ENCODE peak calls at places on chromosome 18, in ten cellular contexts. One of them, this sample, is unnamed. For H3K9me3 and H3K27me3, the result is how much of the 10 kb centered on the place peaks cover.

GRCh38 chr18:48348739-48349138 is 60.4 kb downstream of the ZBTB7C start:
- DNase-seq in CD4-positive, CD25-positive, alpha-beta regulatory T cell: no peak
- DNase-seq in heart left ventricle: no peak
- DNase-seq in osteoblast: no peak
- DNase-seq in esophagus squamous epithelium: no peak
- DNase-seq in fibroblast of lung: no peak
- DNase-seq in WERI-Rb-1: peak
- DNase-seq in gastrocnemius medialis: no peak
- DNase-seq in CD4-positive, alpha-beta T cell: no peak
- DNase-seq in pancreas: no peak
- DNase-seq in this sample: no peak

GRCh38 chr18:21277578-21277977 is 35.5 kb downstream of the GREB1L start:
- DNase-seq in CD4-positive, CD25-positive, alpha-beta regulatory T cell: no peak
- DNase-seq in heart left ventricle: peak
- DNase-seq in osteoblast: no peak
- DNase-seq in esophagus squamous epithelium: no peak
- DNase-seq in fibroblast of lung: no peak
- DNase-seq in WERI-Rb-1: no peak
- DNase-seq in gastrocnemius medialis: no peak
- DNase-seq in CD4-positive, alpha-beta T cell: no peak
- DNase-seq in pancreas: no peak
- DNase-seq in this sample: no peak

GRCh38 chr18:13217971-13218375 is 587 bp upstream of the LDLRAD4 start:
- DNase-seq in CD4-positive, CD25-positive, alpha-beta regulatory T cell: no peak
- DNase-seq in heart left ventricle: peak
- DNase-seq in osteoblast: no peak
- DNase-seq in esophagus squamous epithelium: no peak
- DNase-seq in fibroblast of lung: peak
- DNase-seq in WERI-Rb-1: peak
- DNase-seq in gastrocnemius medialis: no peak
- DNase-seq in CD4-positive, alpha-beta T cell: no peak
- DNase-seq in pancreas: no peak
- DNase-seq in this sample: no peak

GRCh38 chr18:77013777-77014525 is 118.6 kb downstream of the MBP start:
- DNase-seq in CD4-positive, CD25-positive, alpha-beta regulatory T cell: no peak
- DNase-seq in heart left ventricle: peak
- DNase-seq in osteoblast: no peak
- DNase-seq in esophagus squamous epithelium: no peak
- DNase-seq in fibroblast of lung: no peak
- DNase-seq in WERI-Rb-1: no peak
- DNase-seq in gastrocnemius medialis: peak
- DNase-seq in CD4-positive, alpha-beta T cell: no peak
- DNase-seq in pancreas: no peak
- DNase-seq in this sample: no peak

GRCh38 chr18:32049393-32050161 is 31.0 kb downstream of the RNF125 start:
- DNase-seq in CD4-positive, CD25-positive, alpha-beta regulatory T cell: no peak
- DNase-seq in heart left ventricle: peak
- DNase-seq in osteoblast: no peak
- DNase-seq in esophagus squamous epithelium: no peak
- DNase-seq in fibroblast of lung: peak
- DNase-seq in WERI-Rb-1: no peak
- DNase-seq in gastrocnemius medialis: peak
- DNase-seq in CD4-positive, alpha-beta T cell: peak
- DNase-seq in pancreas: peak
- DNase-seq in this sample: no peak

GRCh38 chr18:36188912-36189311 is 1.6 kb downstream of the MOCOS start:
- DNase-seq in CD4-positive, CD25-positive, alpha-beta regulatory T cell: no peak
- DNase-seq in heart left ventricle: no peak
- DNase-seq in osteoblast: no peak
- DNase-seq in esophagus squamous epithelium: no peak
- DNase-seq in fibroblast of lung: no peak
- DNase-seq in WERI-Rb-1: no peak
- DNase-seq in gastrocnemius medialis: no peak
- DNase-seq in CD4-positive, alpha-beta T cell: no peak
- DNase-seq in pancreas: no peak
- DNase-seq in this sample: no peak

GRCh38 chr18:30245756-30246515 is 796.6 kb downstream of the DSC3 start:
- DNase-seq in CD4-positive, CD25-positive, alpha-beta regulatory T cell: no peak
- DNase-seq in heart left ventricle: no peak
- DNase-seq in osteoblast: no peak
- DNase-seq in esophagus squamous epithelium: no peak
- DNase-seq in fibroblast of lung: peak
- DNase-seq in WERI-Rb-1: no peak
- DNase-seq in gastrocnemius medialis: no peak
- DNase-seq in CD4-positive, alpha-beta T cell: no peak
- DNase-seq in pancreas: no peak
- DNase-seq in this sample: no peak

GRCh38 chr18:47756364-47757016 is 174.0 kb downstream of the SMAD2 start:
- DNase-seq in CD4-positive, CD25-positive, alpha-beta regulatory T cell: no peak
- DNase-seq in heart left ventricle: peak
- DNase-seq in osteoblast: peak
- DNase-seq in esophagus squamous epithelium: no peak
- DNase-seq in fibroblast of lung: peak
- DNase-seq in WERI-Rb-1: peak
- DNase-seq in gastrocnemius medialis: peak
- DNase-seq in CD4-positive, alpha-beta T cell: no peak
- DNase-seq in pancreas: peak
- DNase-seq in this sample: peak

GRCh38 chr18:13356032-13356431 is 137.5 kb downstream of the LDLRAD4 start:
- DNase-seq in CD4-positive, CD25-positive, alpha-beta regulatory T cell: no peak
- DNase-seq in heart left ventricle: peak
- DNase-seq in osteoblast: no peak
- DNase-seq in esophagus squamous epithelium: no peak
- DNase-seq in fibroblast of lung: no peak
- DNase-seq in WERI-Rb-1: no peak
- DNase-seq in gastrocnemius medialis: no peak
- DNase-seq in CD4-positive, alpha-beta T cell: no peak
- DNase-seq in pancreas: no peak
- DNase-seq in this sample: no peak

GRCh38 chr18:32383040-32383819 is 87.5 kb downstream of the GAREM1 start:
- DNase-seq in CD4-positive, CD25-positive, alpha-beta regulatory T cell: no peak
- DNase-seq in heart left ventricle: no peak
- DNase-seq in osteoblast: peak
- DNase-seq in esophagus squamous epithelium: no peak
- DNase-seq in fibroblast of lung: peak
- DNase-seq in WERI-Rb-1: no peak
- DNase-seq in gastrocnemius medialis: no peak
- DNase-seq in CD4-positive, alpha-beta T cell: no peak
- DNase-seq in pancreas: no peak
- DNase-seq in this sample: no peak

GRCh38 chr18:27136208-27136535 is 48.9 kb downstream of the CHST9 start:
- DNase-seq in CD4-positive, CD25-positive, alpha-beta regulatory T cell: no peak
- DNase-seq in heart left ventricle: no peak
- DNase-seq in osteoblast: no peak
- DNase-seq in esophagus squamous epithelium: no peak
- DNase-seq in fibroblast of lung: peak
- DNase-seq in WERI-Rb-1: no peak
- DNase-seq in gastrocnemius medialis: no peak
- DNase-seq in CD4-positive, alpha-beta T cell: no peak
- DNase-seq in pancreas: peak
- DNase-seq in this sample: no peak

GRCh38 chr18:69845588-69846506 is 101.8 kb downstream of the CD226 start:
- DNase-seq in CD4-positive, CD25-positive, alpha-beta regulatory T cell: no peak
- DNase-seq in heart left ventricle: no peak
- DNase-seq in osteoblast: no peak
- DNase-seq in esophagus squamous epithelium: no peak
- DNase-seq in fibroblast of lung: peak
- DNase-seq in WERI-Rb-1: no peak
- DNase-seq in gastrocnemius medialis: no peak
- DNase-seq in CD4-positive, alpha-beta T cell: no peak
- DNase-seq in pancreas: no peak
- DNase-seq in this sample: no peak

GRCh38 chr18:78630981-78631510 is 348.6 kb upstream of the SALL3 start:
- DNase-seq in CD4-positive, CD25-positive, alpha-beta regulatory T cell: no peak
- DNase-seq in heart left ventricle: no peak
- DNase-seq in osteoblast: no peak
- DNase-seq in esophagus squamous epithelium: no peak
- DNase-seq in fibroblast of lung: no peak
- DNase-seq in WERI-Rb-1: peak
- DNase-seq in gastrocnemius medialis: no peak
- DNase-seq in CD4-positive, alpha-beta T cell: no peak
- DNase-seq in pancreas: no peak
- DNase-seq in this sample: no peak

GRCh38 chr18:78634061-78634696 is 345.4 kb upstream of the SALL3 start:
- DNase-seq in CD4-positive, CD25-positive, alpha-beta regulatory T cell: no peak
- DNase-seq in heart left ventricle: no peak
- DNase-seq in osteoblast: no peak
- DNase-seq in esophagus squamous epithelium: no peak
- DNase-seq in fibroblast of lung: no peak
- DNase-seq in WERI-Rb-1: peak
- DNase-seq in gastrocnemius medialis: no peak
- DNase-seq in CD4-positive, alpha-beta T cell: no peak
- DNase-seq in pancreas: no peak
- DNase-seq in this sample: no peak

GRCh38 chr18:78629426-78629825 is 350.2 kb upstream of the SALL3 start:
- DNase-seq in CD4-positive, CD25-positive, alpha-beta regulatory T cell: no peak
- DNase-seq in heart left ventricle: no peak
- DNase-seq in osteoblast: no peak
- DNase-seq in esophagus squamous epithelium: no peak
- DNase-seq in fibroblast of lung: no peak
- DNase-seq in WERI-Rb-1: peak
- DNase-seq in gastrocnemius medialis: no peak
- DNase-seq in CD4-positive, alpha-beta T cell: no peak
- DNase-seq in pancreas: no peak
- DNase-seq in this sample: no peak

GRCh38 chr18:78630356-78630755 is 349.3 kb upstream of the SALL3 start:
- DNase-seq in CD4-positive, CD25-positive, alpha-beta regulatory T cell: no peak
- DNase-seq in heart left ventricle: no peak
- DNase-seq in osteoblast: no peak
- DNase-seq in esophagus squamous epithelium: no peak
- DNase-seq in fibroblast of lung: no peak
- DNase-seq in WERI-Rb-1: peak
- DNase-seq in gastrocnemius medialis: no peak
- DNase-seq in CD4-positive, alpha-beta T cell: no peak
- DNase-seq in pancreas: no peak
- DNase-seq in this sample: no peak

DNA sequence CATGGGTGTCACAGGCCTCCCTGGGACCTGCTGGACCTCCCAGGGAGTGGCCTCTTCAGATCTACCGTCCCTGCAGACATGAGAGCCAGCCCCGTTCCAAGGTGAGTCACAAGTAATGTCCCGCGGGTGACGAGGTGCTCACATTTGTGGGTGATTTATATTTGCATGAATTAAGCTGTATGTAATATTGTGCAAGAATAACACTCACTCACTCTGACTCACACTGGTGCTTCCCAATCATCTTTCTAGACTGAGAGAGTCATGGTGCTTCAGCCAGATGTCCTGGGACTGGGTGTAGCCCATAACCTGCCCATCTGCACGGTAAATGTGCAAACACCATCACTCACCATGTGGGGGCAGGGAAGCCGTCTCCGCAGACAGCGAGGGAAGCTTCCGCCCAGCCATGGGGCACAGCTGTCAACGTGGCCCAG is 347.5 kb upstream of the SALL3 start:
- DNase-seq in CD4-positive, CD25-positive, alpha-beta regulatory T cell: no peak
- DNase-seq in heart left ventricle: no peak
- DNase-seq in osteoblast: no peak
- DNase-seq in esophagus squamous epithelium: no peak
- DNase-seq in fibroblast of lung: peak
- DNase-seq in WERI-Rb-1: peak
- DNase-seq in gastrocnemius medialis: no peak
- DNase-seq in CD4-positive, alpha-beta T cell: no peak
- DNase-seq in pancreas: no peak
- DNase-seq in this sample: no peak
- H3K9me3 ChIP-seq in CD4-positive, CD25-positive, alpha-beta regulatory T cell: under half
- H3K9me3 ChIP-seq in heart left ventricle: under half
- H3K9me3 ChIP-seq in osteoblast: under half
- H3K9me3 ChIP-seq in esophagus squamous epithelium: under half
- H3K9me3 ChIP-seq in fibroblast of lung: under half
- H3K9me3 ChIP-seq in WERI-Rb-1: under half
- H3K9me3 ChIP-seq in gastrocnemius medialis: under half
- H3K9me3 ChIP-seq in CD4-positive, alpha-beta T cell: under half
- H3K9me3 ChIP-seq in pancreas: under half
- H3K9me3 ChIP-seq in this sample: under half

DNA sequence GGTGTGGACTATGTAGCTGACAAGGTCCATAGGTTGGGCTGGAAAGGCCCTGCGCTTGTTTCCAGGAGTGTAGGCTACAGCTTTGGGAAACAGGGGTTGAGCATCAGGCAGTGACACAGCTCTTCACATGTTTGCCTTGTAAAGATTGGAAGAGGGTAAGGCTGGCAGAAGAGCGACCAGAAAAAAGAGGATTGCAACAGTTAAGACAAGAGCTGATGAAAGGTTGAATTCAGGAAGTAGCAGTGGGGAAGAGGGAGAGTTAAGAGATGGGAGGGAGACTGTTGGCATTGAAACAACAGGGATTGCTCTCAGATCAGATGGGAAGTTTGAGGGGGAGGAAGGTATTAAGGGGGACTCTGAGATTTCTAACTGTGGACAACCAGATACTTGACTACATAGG is 97.0 kb downstream of the CTAGE1 start:
- DNase-seq in CD4-positive, CD25-positive, alpha-beta regulatory T cell: no peak
- DNase-seq in heart left ventricle: no peak
- DNase-seq in osteoblast: no peak
- DNase-seq in esophagus squamous epithelium: no peak
- DNase-seq in fibroblast of lung: no peak
- DNase-seq in WERI-Rb-1: no peak
- DNase-seq in gastrocnemius medialis: no peak
- DNase-seq in CD4-positive, alpha-beta T cell: no peak
- DNase-seq in pancreas: no peak
- DNase-seq in this sample: no peak
- H3K27me3 ChIP-seq in CD4-positive, CD25-positive, alpha-beta regulatory T cell: under half
- H3K27me3 ChIP-seq in heart left ventricle: under half
- H3K27me3 ChIP-seq in osteoblast: under half
- H3K27me3 ChIP-seq in esophagus squamous epithelium: under half
- H3K27me3 ChIP-seq in fibroblast of lung: under half
- H3K27me3 ChIP-seq in WERI-Rb-1: half or more
- H3K27me3 ChIP-seq in gastrocnemius medialis: under half
- H3K27me3 ChIP-seq in CD4-positive, alpha-beta T cell: under half
- H3K27me3 ChIP-seq in pancreas: under half
- H3K27me3 ChIP-seq in this sample: under half

DNA sequence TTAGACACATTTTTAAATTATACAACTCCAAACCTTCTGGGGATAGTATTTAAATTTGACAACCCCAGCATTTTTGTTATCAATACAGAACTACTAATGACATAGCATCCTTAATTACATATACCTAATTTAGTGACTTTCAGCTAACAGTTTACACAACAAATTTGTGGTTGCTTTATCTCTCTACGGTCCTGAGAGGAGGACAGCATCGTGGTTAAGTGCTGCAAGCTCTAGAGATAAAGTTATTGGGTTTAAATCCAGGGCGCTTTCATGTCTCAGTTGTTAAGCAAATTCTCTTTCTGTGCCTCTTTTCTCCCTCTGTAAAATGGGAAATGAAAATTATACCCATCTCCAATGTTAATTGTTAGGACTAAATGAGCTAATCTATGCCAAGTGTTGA is 129.3 kb downstream of the METTL4 start:
- DNase-seq in CD4-positive, CD25-positive, alpha-beta regulatory T cell: no peak
- DNase-seq in heart left ventricle: no peak
- DNase-seq in osteoblast: no peak
- DNase-seq in esophagus squamous epithelium: no peak
- DNase-seq in fibroblast of lung: peak
- DNase-seq in WERI-Rb-1: no peak
- DNase-seq in gastrocnemius medialis: no peak
- DNase-seq in CD4-positive, alpha-beta T cell: no peak
- DNase-seq in pancreas: no peak
- DNase-seq in this sample: no peak
- H3K9me3 ChIP-seq in CD4-positive, CD25-positive, alpha-beta regulatory T cell: under half
- H3K9me3 ChIP-seq in heart left ventricle: under half
- H3K9me3 ChIP-seq in osteoblast: under half
- H3K9me3 ChIP-seq in esophagus squamous epithelium: under half
- H3K9me3 ChIP-seq in fibroblast of lung: under half
- H3K9me3 ChIP-seq in WERI-Rb-1: under half
- H3K9me3 ChIP-seq in gastrocnemius medialis: under half
- H3K9me3 ChIP-seq in CD4-positive, alpha-beta T cell: under half
- H3K9me3 ChIP-seq in pancreas: under half
- H3K9me3 ChIP-seq in this sample: under half

GRCh38 chr18:79405781-79406575 is 10.2 kb downstream of the NFATC1 start:
- DNase-seq in CD4-positive, CD25-positive, alpha-beta regulatory T cell: peak
- DNase-seq in heart left ventricle: peak
- DNase-seq in osteoblast: no peak
- DNase-seq in esophagus squamous epithelium: peak
- DNase-seq in fibroblast of lung: no peak
- DNase-seq in WERI-Rb-1: no peak
- DNase-seq in gastrocnemius medialis: peak
- DNase-seq in CD4-positive, alpha-beta T cell: peak
- DNase-seq in pancreas: peak
- DNase-seq in this sample: no peak
- H3K27me3 ChIP-seq in CD4-positive, CD25-positive, alpha-beta regulatory T cell: under half
- H3K27me3 ChIP-seq in heart left ventricle: under half
- H3K27me3 ChIP-seq in osteoblast: under half
- H3K27me3 ChIP-seq in esophagus squamous epithelium: under half
- H3K27me3 ChIP-seq in fibroblast of lung: under half
- H3K27me3 ChIP-seq in WERI-Rb-1: under half
- H3K27me3 ChIP-seq in gastrocnemius medialis: under half
- H3K27me3 ChIP-seq in CD4-positive, alpha-beta T cell: under half
- H3K27me3 ChIP-seq in pancreas: under half
- H3K27me3 ChIP-seq in this sample: under half

This sample was measured in HAP-1.